ENCODE peak calls at places on chromosome 18, in five cellular contexts. One of them, this sample, is unnamed.
A peak's percentile ranks its signal among the peaks of the same experiment; 100 is the strongest.

GRCh38 chr18:22667616-22668422 is 250.1 kb upstream of the CTAGE1 start:
- DNase-seq in A549: peak; percentile 19
- DNase-seq in K562: peak; percentile 92
- DNase-seq in GM12878: peak; percentile 20
- DNase-seq in HepG2: no peak
- DNase-seq in this sample: no peak

GRCh38 chr18:49059028-49059670 is 108.4 kb upstream of the SMAD7 start:
- DNase-seq in A549: peak; percentile 20
- DNase-seq in K562: peak; percentile 50
- DNase-seq in GM12878: no peak
- DNase-seq in HepG2: peak; percentile 34
- DNase-seq in this sample: no peak

GRCh38 chr18:49017813-49018552 is 67.2 kb upstream of the SMAD7 start:
- DNase-seq in A549: no peak
- DNase-seq in K562: no peak
- DNase-seq in GM12878: no peak
- DNase-seq in HepG2: no peak
- DNase-seq in this sample: no peak

GRCh38 chr18:36297419-36298112 is at the start of gene FHOD3:
- DNase-seq in A549: peak; percentile 26
- DNase-seq in K562: peak; percentile 28
- DNase-seq in GM12878: no peak
- DNase-seq in HepG2: no peak
- DNase-seq in this sample: peak; percentile 82

GRCh38 chr18:30432349-30432748 is 610.2 kb downstream of the DSC3 start:
- DNase-seq in A549: no peak
- DNase-seq in K562: no peak
- DNase-seq in GM12878: no peak
- DNase-seq in HepG2: no peak
- DNase-seq in this sample: no peak

GRCh38 chr18:68429809-68430208 is 285.1 kb downstream of the TMX3 start:
- DNase-seq in A549: no peak
- DNase-seq in K562: no peak
- DNase-seq in GM12878: no peak
- DNase-seq in HepG2: no peak
- DNase-seq in this sample: no peak

GRCh38 chr18:51191139-51191717 is 6.3 kb downstream of the MEX3C start:
- DNase-seq in A549: no peak
- DNase-seq in K562: peak; percentile 41
- DNase-seq in GM12878: no peak
- DNase-seq in HepG2: no peak
- DNase-seq in this sample: no peak

GRCh38 chr18:304887-305529 is 37.2 kb upstream of the THOC1 start:
- DNase-seq in A549: no peak
- DNase-seq in K562: no peak
- DNase-seq in GM12878: no peak
- DNase-seq in HepG2: no peak
- DNase-seq in this sample: no peak

GRCh38 chr18:11293794-11294193 is 144.4 kb upstream of the PIEZO2 start:
- DNase-seq in A549: no peak
- DNase-seq in K562: no peak
- DNase-seq in GM12878: peak; percentile 51
- DNase-seq in HepG2: no peak
- DNase-seq in this sample: no peak

GRCh38 chr18:74623047-74623816 is 25.6 kb downstream of the ZNF407 start:
- DNase-seq in A549: no peak
- DNase-seq in K562: peak; percentile 12
- DNase-seq in GM12878: no peak
- DNase-seq in HepG2: no peak
- DNase-seq in this sample: no peak

GRCh38 chr18:3107740-3108151 is 94.8 kb upstream of the LPIN2 start:
- DNase-seq in A549: no peak
- DNase-seq in K562: no peak
- DNase-seq in GM12878: no peak
- DNase-seq in HepG2: peak; percentile 74
- DNase-seq in this sample: no peak

GRCh38 chr18:62844850-62845643 is 129.7 kb downstream of the PHLPP1 start:
- DNase-seq in A549: no peak
- DNase-seq in K562: peak; percentile 6
- DNase-seq in GM12878: no peak
- DNase-seq in HepG2: no peak
- DNase-seq in this sample: no peak

GRCh38 chr18:13465476-13465875 is 246.9 kb downstream of the LDLRAD4 start:
- DNase-seq in A549: no peak
- DNase-seq in K562: no peak
- DNase-seq in GM12878: no peak
- DNase-seq in HepG2: no peak
- DNase-seq in this sample: no peak

GRCh38 chr18:48996041-48996440 is 45.3 kb upstream of the SMAD7 start:
- DNase-seq in A549: no peak
- DNase-seq in K562: no peak
- DNase-seq in GM12878: no peak
- DNase-seq in HepG2: no peak
- DNase-seq in this sample: no peak

GRCh38 chr18:63963610-63964256 is 6.1 kb upstream of the SERPINB8 start:
- DNase-seq in A549: peak; percentile 57
- DNase-seq in K562: peak; percentile 13
- DNase-seq in GM12878: no peak
- DNase-seq in HepG2: peak; percentile 55
- DNase-seq in this sample: peak; percentile 46

DNA sequence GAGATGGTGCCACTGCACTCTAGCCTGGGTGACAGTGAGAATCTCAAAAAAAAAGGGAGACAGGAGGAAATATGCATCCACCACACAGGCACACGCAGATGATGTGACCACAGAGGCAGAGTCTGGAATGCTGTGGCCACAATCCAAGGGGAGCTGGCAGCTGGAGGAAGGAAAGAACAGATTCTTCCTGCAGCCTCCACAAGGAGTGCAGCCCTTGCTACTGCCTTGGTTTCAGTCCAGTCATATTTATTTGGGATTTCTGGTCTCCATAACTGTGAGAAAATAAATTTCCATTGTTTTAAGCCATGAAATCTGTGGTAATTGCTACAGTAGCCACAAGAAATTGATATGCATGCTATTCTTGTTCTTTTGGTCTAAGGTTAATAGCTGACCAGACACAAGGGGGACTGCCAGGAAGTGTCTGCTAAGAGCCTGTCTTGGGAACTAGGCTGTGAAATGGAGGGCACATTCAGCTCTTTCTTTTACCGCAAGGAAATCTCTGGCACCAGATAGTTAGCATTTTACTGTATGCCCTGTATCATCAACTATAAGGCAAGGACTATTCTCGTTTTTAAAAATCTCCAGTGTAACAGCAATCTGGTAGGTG is 133.1 kb upstream of the SEC11C start:
- DNase-seq in A549: no peak
- DNase-seq in K562: no peak
- DNase-seq in GM12878: no peak
- DNase-seq in HepG2: no peak
- DNase-seq in this sample: no peak
- TF ChIP-seq ESRRA in A549: no peak
- TF ChIP-seq ESRRA in K562: no peak
- TF ChIP-seq ESRRA in GM12878: no peak
- TF ChIP-seq ESRRA in HepG2: no peak
- TF ChIP-seq ESRRA in this sample: no peak

DNA sequence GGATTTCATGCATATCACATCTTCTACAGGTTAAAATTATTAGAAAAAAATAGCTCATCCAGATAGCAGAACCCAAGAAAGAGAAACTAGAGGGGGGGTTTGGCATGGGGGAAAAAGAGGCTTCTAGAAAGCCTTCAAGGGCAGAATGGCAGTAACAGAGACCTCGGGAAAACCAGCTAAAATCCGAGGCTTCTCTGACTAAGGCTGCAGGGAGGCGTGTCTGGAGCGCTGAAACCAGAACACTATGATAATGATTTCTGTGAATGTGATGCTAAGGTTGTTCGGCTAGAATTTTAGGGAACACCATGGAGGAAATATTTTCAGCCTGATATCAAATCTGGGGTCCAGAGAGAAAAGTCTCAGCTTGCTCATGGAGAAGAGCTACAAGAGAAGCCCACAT is 73.0 kb downstream of the ATP8B1 start:
- DNase-seq in A549: no peak
- DNase-seq in K562: no peak
- DNase-seq in GM12878: no peak
- DNase-seq in HepG2: no peak
- DNase-seq in this sample: no peak
- TF ChIP-seq ESRRA in A549: no peak
- TF ChIP-seq ESRRA in K562: no peak
- TF ChIP-seq ESRRA in GM12878: no peak
- TF ChIP-seq ESRRA in HepG2: no peak
- TF ChIP-seq ESRRA in this sample: no peak

GRCh38 chr18:60936101-60936500 is 397.1 kb upstream of the CDH20 start:
- DNase-seq in A549: no peak
- DNase-seq in K562: no peak
- DNase-seq in GM12878: no peak
- DNase-seq in HepG2: no peak
- DNase-seq in this sample: no peak
- TF ChIP-seq ESRRA in A549: no peak
- TF ChIP-seq ESRRA in K562: no peak
- TF ChIP-seq ESRRA in GM12878: no peak
- TF ChIP-seq ESRRA in HepG2: no peak
- TF ChIP-seq ESRRA in this sample: no peak

GRCh38 chr18:25187582-25188291 is 164.2 kb downstream of the ZNF521 start:
- DNase-seq in A549: no peak
- DNase-seq in K562: no peak
- DNase-seq in GM12878: no peak
- DNase-seq in HepG2: no peak
- DNase-seq in this sample: no peak

GRCh38 chr18:25192065-25192464 is 159.9 kb downstream of the ZNF521 start:
- DNase-seq in A549: no peak
- DNase-seq in K562: no peak
- DNase-seq in GM12878: peak; percentile 16
- DNase-seq in HepG2: no peak
- DNase-seq in this sample: no peak

GRCh38 chr18:25189391-25190185 is 162.4 kb downstream of the ZNF521 start:
- DNase-seq in A549: no peak
- DNase-seq in K562: no peak
- DNase-seq in GM12878: no peak
- DNase-seq in HepG2: no peak
- DNase-seq in this sample: no peak

GRCh38 chr18:25190468-25190867 is 161.5 kb downstream of the ZNF521 start:
- DNase-seq in A549: no peak
- DNase-seq in K562: no peak
- DNase-seq in GM12878: peak; percentile 39
- DNase-seq in HepG2: no peak
- DNase-seq in this sample: no peak
- TF ChIP-seq ESRRA in A549: no peak
- TF ChIP-seq ESRRA in K562: no peak
- TF ChIP-seq ESRRA in GM12878: no peak
- TF ChIP-seq ESRRA in HepG2: no peak
- TF ChIP-seq ESRRA in this sample: no peak

DNA sequence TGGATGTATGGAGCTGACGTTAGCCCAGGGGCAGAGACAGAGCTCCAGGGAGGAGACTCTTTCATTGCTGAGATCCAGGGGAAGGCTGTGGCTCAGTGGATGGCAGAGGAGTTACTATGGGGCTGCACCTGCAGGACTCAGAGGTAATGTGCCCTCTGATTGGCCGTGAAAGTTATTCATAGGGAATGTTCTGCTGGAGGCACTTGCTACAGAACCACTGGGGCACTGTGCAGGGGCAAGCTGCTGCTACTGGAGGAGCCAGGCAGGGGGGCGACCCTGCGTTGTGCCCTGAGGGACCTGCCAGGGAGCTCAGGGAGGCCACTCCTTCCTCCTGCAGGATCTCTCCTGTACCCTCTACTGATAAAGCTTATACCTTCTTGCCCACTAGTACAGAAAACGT is 199.3 kb downstream of the PTPRM start:
- DNase-seq in A549: no peak
- DNase-seq in K562: no peak
- DNase-seq in GM12878: no peak
- DNase-seq in HepG2: no peak
- DNase-seq in this sample: no peak
- TF ChIP-seq ESRRA in A549: no peak
- TF ChIP-seq ESRRA in K562: no peak
- TF ChIP-seq ESRRA in GM12878: no peak
- TF ChIP-seq ESRRA in HepG2: no peak
- TF ChIP-seq ESRRA in this sample: no peak

GRCh38 chr18:77304263-77304662 is 54.6 kb downstream of the GALR1 start:
- DNase-seq in A549: no peak
- DNase-seq in K562: no peak
- DNase-seq in GM12878: no peak
- DNase-seq in HepG2: no peak
- DNase-seq in this sample: no peak

GRCh38 chr18:77300579-77300978 is 50.9 kb downstream of the GALR1 start:
- DNase-seq in A549: no peak
- DNase-seq in K562: no peak
- DNase-seq in GM12878: no peak
- DNase-seq in HepG2: no peak
- DNase-seq in this sample: no peak

GRCh38 chr18:77308216-77308615 is 58.6 kb downstream of the GALR1 start:
- DNase-seq in A549: no peak
- DNase-seq in K562: no peak
- DNase-seq in GM12878: no peak
- DNase-seq in HepG2: no peak
- DNase-seq in this sample: no peak

GRCh38 chr18:77299706-77300105 is 50.1 kb downstream of the GALR1 start:
- DNase-seq in A549: no peak
- DNase-seq in K562: no peak
- DNase-seq in GM12878: no peak
- DNase-seq in HepG2: no peak
- DNase-seq in this sample: no peak

GRCh38 chr18:77305676-77306075 is 56.0 kb downstream of the GALR1 start:
- DNase-seq in A549: no peak
- DNase-seq in K562: no peak
- DNase-seq in GM12878: no peak
- DNase-seq in HepG2: no peak
- DNase-seq in this sample: no peak
- TF ChIP-seq ESRRA in A549: no peak
- TF ChIP-seq ESRRA in K562: no peak
- TF ChIP-seq ESRRA in GM12878: no peak
- TF ChIP-seq ESRRA in HepG2: no peak
- TF ChIP-seq ESRRA in this sample: no peak

GRCh38 chr18:79644006-79644665 is 35.5 kb upstream of the CTDP1 start:
- DNase-seq in A549: peak; percentile 68
- DNase-seq in K562: peak; percentile 73
- DNase-seq in GM12878: peak; percentile 15
- DNase-seq in HepG2: peak; percentile 50
- DNase-seq in this sample: peak; percentile 88
- TF ChIP-seq ESRRA in A549: no peak
- TF ChIP-seq ESRRA in K562: no peak
- TF ChIP-seq ESRRA in GM12878: no peak
- TF ChIP-seq ESRRA in HepG2: no peak
- TF ChIP-seq ESRRA in this sample: no peak

GRCh38 chr18:76922107-76922506 is 99.8 kb downstream of the ZNF236 start:
- DNase-seq in A549: peak; percentile 21
- DNase-seq in K562: peak; percentile 22
- DNase-seq in GM12878: peak; percentile 26
- DNase-seq in HepG2: peak; percentile 22
- DNase-seq in this sample: peak; percentile 62
- TF ChIP-seq ESRRA in A549: no peak
- TF ChIP-seq ESRRA in K562: no peak
- TF ChIP-seq ESRRA in GM12878: no peak
- TF ChIP-seq ESRRA in HepG2: no peak
- TF ChIP-seq ESRRA in this sample: no peak